ENCODE peak calls at places on chromosomes 12 and 14, in five cellular contexts. P is Peyer's patch, M is GM23338, X is Panc1, G is brain microvascular endothelial cell. C is an unnamed sample.

GRCh38 chr12:89450922-89451321 is 73.7 kb downstream of the GALNT4 start:
- DNase-seq in P (no peak), M (peak; percentile 56), X (no peak), G (peak; percentile 45), C (no peak)

GRCh38 chr12:67709367-67709954 is 60.9 kb downstream of the DYRK2 start:
- DNase-seq in P (no peak), M (no peak), X (no peak), G (no peak), C (no peak)

GRCh38 chr12:86712425-86712843 is 456.2 kb upstream of the MGAT4C start:
- DNase-seq in P (no peak), M (no peak), X (peak; percentile 92), G (peak; percentile 94), C (no peak)

GRCh38 chr12:62414180-62414579 is 52.4 kb upstream of the MON2 start:
- DNase-seq in P (no peak), M (no peak), X (no peak), G (no peak), C (no peak)

GRCh38 chr14:102196436-102197230 is 56.9 kb downstream of the WDR20 start:
- DNase-seq in P (no peak), M (no peak), X (no peak), G (no peak), C (no peak)

GRCh38 chr12:103964805-103965204 is 867 bp upstream of the TDG start:
- DNase-seq in P (no peak), M (no peak), X (no peak), G (no peak), C (no peak)

GRCh38 chr14:93967637-93968250 is 8.6 kb downstream of the ASB2 start:
- DNase-seq in P (no peak), M (no peak), X (no peak), G (no peak), C (no peak)

GRCh38 chr14:77988966-77989365 is 181.2 kb upstream of the NRXN3 start:
- DNase-seq in P (no peak), M (no peak), X (no peak), G (peak; percentile 70), C (no peak)

GRCh38 chr14:32576088-32576795 is 247.1 kb downstream of the AKAP6 start:
- DNase-seq in P (no peak), M (peak; percentile 68), X (peak; percentile 47), G (peak; percentile 50), C (no peak)

GRCh38 chr14:35285991-35286564 is 6.1 kb upstream of the PSMA6 start:
- DNase-seq in P (no peak), M (no peak), X (no peak), G (no peak), C (no peak)

GRCh38 chr12:1864456-1864855 is 44.1 kb downstream of the LRTM2 start:
- DNase-seq in P (no peak), M (no peak), X (no peak), G (no peak), C (no peak)

GRCh38 chr14:103142903-103143302 is 19.6 kb downstream of the TNFAIP2 start:
- DNase-seq in P (no peak), M (no peak), X (no peak), G (no peak), C (no peak)

GRCh38 chr12:26614217-26614616 is 218.8 kb downstream of the ITPR2 start:
- DNase-seq in P (no peak), M (peak; percentile 71), X (no peak), G (no peak), C (no peak)

GRCh38 chr14:49692191-49692757 is 646 bp upstream of the KLHDC1 start:
- DNase-seq in P (no peak), M (no peak), X (no peak), G (no peak), C (no peak)

GRCh38 chr12:75790219-75790618 is 241.4 kb downstream of the PHLDA1 start:
- DNase-seq in P (no peak), M (no peak), X (no peak), G (no peak), C (no peak)

GRCh38 chr12:93624595-93625294 is 52.3 kb downstream of the SOCS2 start:
- DNase-seq in P (no peak), M (no peak), X (peak; percentile 80), G (peak; percentile 89), C (no peak)

GRCh38 chr14:24032727-24033418 is 18.9 kb upstream of the CARMIL3 start:
- DNase-seq in P (no peak), M (no peak), X (no peak), G (peak; percentile 57), C (no peak)

GRCh38 chr12:85617307-85618091 is 218.7 kb downstream of the RASSF9 start:
- DNase-seq in P (no peak), M (no peak), X (no peak), G (no peak), C (no peak)

GRCh38 chr12:49808686-49809368 is 19.4 kb downstream of the NCKAP5L start:
- DNase-seq in P (no peak), M (peak; percentile 53), X (no peak), G (no peak), C (no peak)

GRCh38 chr14:29390046-29390841 is 537.4 kb downstream of the PRKD1 start:
- DNase-seq in P (no peak), M (peak; percentile 9), X (no peak), G (no peak), C (no peak)

GRCh38 chr12:122517877-122518276 is 8.9 kb downstream of the RSRC2 start:
- DNase-seq in P (no peak), M (no peak), X (no peak), G (peak; percentile 97), C (no peak)

GRCh38 chr14:102737402-102738372 is 39.6 kb upstream of the TRAF3 start:
- DNase-seq in P (no peak), M (no peak), X (no peak), G (no peak), C (no peak)

GRCh38 chr12:98352218-98352811 is 163.1 kb upstream of the TMPO start:
- DNase-seq in P (no peak), M (no peak), X (no peak), G (peak; percentile 91), C (no peak)

GRCh38 chr12:12508612-12509011 is 54.1 kb downstream of the DUSP16 start:
- DNase-seq in P (no peak), M (no peak), X (no peak), G (no peak), C (no peak)
- H3K27ac ChIP-seq in P (no peak overlapping the region), M (peak overlapping the region; percentile 3), X (no peak overlapping the region), G (no peak overlapping the region), C (no peak overlapping the region)

DNA sequence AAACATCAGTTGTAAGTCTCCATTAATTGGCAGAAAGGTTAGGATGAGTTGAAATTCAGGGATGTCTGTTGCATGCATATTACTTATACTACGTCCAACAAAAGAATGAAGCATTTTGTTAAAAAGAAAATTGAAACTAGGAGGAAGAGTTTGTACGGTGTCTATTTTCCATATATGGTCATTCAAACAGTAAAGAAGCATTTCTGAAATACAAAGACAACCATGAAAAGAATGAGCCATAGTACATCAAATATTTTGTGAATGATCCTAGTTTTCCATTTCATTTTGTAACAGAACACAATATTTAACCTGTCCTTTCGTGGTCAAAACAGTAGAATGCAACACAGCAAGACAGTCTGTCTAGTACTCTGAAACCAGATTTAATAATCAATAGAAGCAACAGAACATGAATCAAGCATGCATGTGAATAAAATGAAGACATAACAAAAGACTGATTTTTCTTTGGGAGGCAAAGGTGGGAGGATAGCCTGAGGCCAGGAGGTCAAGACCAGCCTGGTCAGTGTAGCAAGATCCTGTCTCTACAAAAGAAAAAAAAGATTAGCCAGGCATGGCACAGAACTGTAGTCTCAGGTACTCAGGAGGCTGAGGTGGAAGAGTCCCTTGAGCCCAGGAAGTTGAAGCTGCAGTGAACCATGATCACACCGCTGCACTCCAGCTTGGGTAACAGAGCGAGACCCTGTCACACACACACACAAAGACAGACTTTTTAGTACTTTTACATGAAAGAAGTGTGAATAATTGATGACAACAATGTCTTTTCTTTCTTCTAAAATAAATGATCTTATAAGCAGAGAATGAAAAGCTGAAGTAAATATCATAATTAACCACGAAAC is 156.0 kb downstream of the LRIG3 start:
- DNase-seq in P (no peak), M (no peak), X (no peak), G (no peak), C (no peak)
- TF ChIP-seq CTCF in P (no peak), M (no peak), X (no peak), G (no peak), C (no peak)

DNA sequence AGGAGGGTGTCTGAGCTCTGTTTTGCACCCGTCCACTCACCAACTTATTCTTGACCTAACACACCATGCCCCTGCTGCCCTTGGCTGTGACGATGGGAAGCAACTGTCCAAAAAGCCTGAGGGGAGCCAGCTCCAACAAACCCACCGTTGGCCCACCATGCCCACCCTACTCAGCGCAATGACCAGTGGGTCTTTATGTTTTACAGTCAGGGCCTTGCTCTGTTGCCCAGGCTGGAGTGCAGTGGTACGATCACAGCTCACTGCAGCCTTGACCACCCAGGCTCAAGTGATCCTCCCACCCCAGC is 160.3 kb downstream of the ZFP36L1 start:
- DNase-seq in P (no peak), M (no peak), X (no peak), G (no peak), C (no peak)
- H3K27ac ChIP-seq in P (peak overlapping the region; percentile 61), M (no peak overlapping the region), X (no peak overlapping the region), G (no peak overlapping the region), C (no peak overlapping the region)

GRCh38 chr12:29591140-29592020 is 93.9 kb upstream of the OVCH1 start:
- DNase-seq in P (no peak), M (peak; percentile 77), X (no peak), G (peak; percentile 31), C (no peak)
- TF ChIP-seq CTCF in P (no peak), M (peak; percentile 53), X (peak; percentile 12), G (peak; percentile 73), C (no peak)